ENCODE peak calls at places on chromosomes 5 and 9, in nine cellular contexts. P is EH; M is immature natural killer cell; H is stromal cell of bone marrow; Z is lung; O is non-pigmented ciliary epithelial cell; S is activated CD4-positive, CD25-positive, alpha-beta regulatory T cell treated with anti-CD3 and anti-CD28 coated beads, Interleukin-2, amount 50 U/mL, for 16 hours; U is NCI-H748 treated with DMSO at 0.1 percent for 48 hours; T is activated CD4-positive, alpha-beta T cell treated with anti-CD3 and anti-CD28 coated beads for 36 hours. C is an unnamed sample.

GRCh38 chr5:77428033-77428432 is 64.1 kb downstream of the WDR41 start:
- DNase-seq in M (no peak), T (no peak), S (no peak), U (no peak), Z (no peak), P (peak), H (peak), O (no peak), C (no peak)

GRCh38 chr5:75277463-75277862 is 40.8 kb upstream of the ANKRD31 start:
- DNase-seq in T (no peak), S (no peak), M (no peak), P (no peak), H (no peak), U (peak), O (no peak), Z (no peak), C (no peak)

GRCh38 chr5:141821430-141821925 is 56.7 kb downstream of the PCDH1 start:
- DNase-seq in M (no peak), T (no peak), U (no peak), P (peak), O (no peak), S (no peak), Z (no peak), H (peak), C (no peak)

GRCh38 chr5:177393206-177393765 is 7.2 kb downstream of the PFN3 start:
- DNase-seq in T (no peak), H (no peak), S (no peak), M (no peak), O (no peak), Z (no peak), P (no peak), U (no peak), C (no peak)

GRCh38 chr5:94674841-94675382 is 56.4 kb downstream of the SLF1 start:
- DNase-seq in P (peak), O (no peak), S (no peak), H (no peak), Z (no peak), T (no peak), M (no peak), U (no peak), C (no peak)

GRCh38 chr9:126459546-126459945 is 132.9 kb downstream of the MVB12B start:
- DNase-seq in U (no peak), H (no peak), M (no peak), S (no peak), P (no peak), T (no peak), O (no peak), Z (no peak), C (no peak)

GRCh38 chr9:94656190-94656589 is 16.9 kb upstream of the FBP1 start:
- DNase-seq in U (no peak), S (no peak), Z (peak), H (peak), T (peak), M (peak), P (no peak), O (no peak), C (no peak)

GRCh38 chr9:116087246-116087645 is 66.3 kb upstream of the PAPPA start:
- DNase-seq in U (no peak), Z (peak), O (no peak), H (peak), M (no peak), T (no peak), P (peak), S (no peak), C (no peak)

GRCh38 chr5:97021416-97021815 is 85.5 kb downstream of the LNPEP start:
- DNase-seq in P (no peak), S (no peak), H (no peak), T (no peak), O (no peak), M (no peak), U (no peak), Z (no peak), C (no peak)

GRCh38 chr5:142507528-142507927 is 178.4 kb downstream of the FGF1 start:
- DNase-seq in U (no peak), P (no peak), H (no peak), T (peak), O (no peak), Z (no peak), M (no peak), S (no peak), C (no peak)

GRCh38 chr9:89686134-89686533 is 81.3 kb downstream of the GADD45G start:
- DNase-seq in Z (no peak), M (no peak), U (peak), P (no peak), H (no peak), T (no peak), O (no peak), S (no peak), C (no peak)

GRCh38 chr9:89817186-89817960 is 212.6 kb downstream of the GADD45G start:
- DNase-seq in P (no peak), H (no peak), S (no peak), T (no peak), U (no peak), M (no peak), Z (no peak), O (no peak), C (no peak)

GRCh38 chr5:141121563-141121962 is at the start of gene PCDHB4:
- DNase-seq in S (no peak), T (peak), H (peak), Z (no peak), U (peak), O (no peak), P (no peak), M (no peak), C (no peak)

GRCh38 chr9:124869986-124870560 is 8.1 kb downstream of the ARPC5L start:
- DNase-seq in Z (peak), U (no peak), P (peak), S (peak), T (peak), H (peak), O (no peak), M (peak), C (peak)

GRCh38 chr5:82956600-82956999 is 120.6 kb downstream of the TMEM167A start:
- DNase-seq in U (no peak), M (no peak), Z (no peak), P (no peak), H (no peak), T (no peak), O (no peak), S (no peak), C (no peak)

GRCh38 chr9:130201974-130202373 is 29.8 kb downstream of the NCS1 start:
- DNase-seq in Z (no peak), H (no peak), S (no peak), O (no peak), T (no peak), P (no peak), M (no peak), U (no peak), C (no peak)

GRCh38 chr9:11338130-11338529 is 725.3 kb upstream of the PTPRD start:
- DNase-seq in U (no peak), H (no peak), P (no peak), Z (no peak), O (no peak), S (no peak), M (no peak), T (no peak), C (no peak)